ENCODE peak calls at places on chromosomes 6 and 20, in nine cellular contexts. M is GM20000; A is PC-3; F is activated CD8-positive, alpha-beta T cell treated with anti-CD3 and anti-CD28 coated beads for 36 hours; Y is RWPE1; G is psoas muscle; E is right atrium auricular region; K is CD4-positive, alpha-beta T cell; P is AG04450. X is an unnamed sample.

GRCh38 chr6:55239099-55239498 is 64.8 kb downstream of the HCRTR2 start:
- DNase-seq in M (no peak), A (peak), F (no peak), Y (no peak), G (no peak), E (no peak), K (no peak), P (no peak), X (no peak)

GRCh38 chr6:115612796-115613479 is 447.8 kb downstream of the FRK start:
- DNase-seq in M (no peak), A (no peak), F (no peak), Y (no peak), G (no peak), E (no peak), K (no peak), P (no peak), X (no peak)

GRCh38 chr20:61808497-61808896 is 257.2 kb downstream of the TAF4 start:
- DNase-seq in M (no peak), A (no peak), F (no peak), Y (no peak), G (no peak), E (no peak), K (no peak), P (no peak), X (no peak)

GRCh38 chr6:134584809-134585528 is 267.1 kb upstream of the SGK1 start:
- DNase-seq in M (no peak), A (no peak), F (no peak), Y (no peak), G (no peak), E (no peak), K (no peak), P (no peak), X (no peak)

GRCh38 chr20:22293886-22294285 is 290.5 kb downstream of the FOXA2 start:
- DNase-seq in M (no peak), A (no peak), F (no peak), Y (no peak), G (no peak), E (no peak), K (no peak), P (no peak), X (no peak)

GRCh38 chr20:38043512-38044300 is 10.2 kb downstream of the RPRD1B start:
- DNase-seq in M (no peak), A (peak), F (peak), Y (peak), G (peak), E (no peak), K (no peak), P (no peak), X (no peak)

GRCh38 chr6:82248233-82248735 is 740 bp upstream of the IBTK start:
- DNase-seq in M (peak), A (peak), F (peak), Y (peak), G (no peak), E (no peak), K (no peak), P (no peak), X (peak)

GRCh38 chr6:158645064-158646022 is 800 bp upstream of the DYNLT1 start:
- DNase-seq in M (no peak), A (peak), F (peak), Y (no peak), G (no peak), E (no peak), K (no peak), P (no peak), X (no peak)

GRCh38 chr6:5158191-5158590 is 73.0 kb downstream of the PPP1R3G start:
- DNase-seq in M (no peak), A (no peak), F (no peak), Y (no peak), G (no peak), E (no peak), K (no peak), P (no peak), X (no peak)

GRCh38 chr6:17281100-17281496 is at the start of gene RBM24:
- DNase-seq in M (peak), A (peak), F (peak), Y (peak), G (peak), E (no peak), K (no peak), P (peak), X (peak)

GRCh38 chr6:19836799-19837510 is at the start of gene ID4:
- DNase-seq in M (no peak), A (peak), F (no peak), Y (no peak), G (peak), E (peak), K (no peak), P (peak), X (no peak)

GRCh38 chr6:166572370-166573261 is 13.9 kb downstream of the RAMACL start:
- DNase-seq in M (no peak), A (peak), F (no peak), Y (no peak), G (no peak), E (peak), K (no peak), P (peak), X (no peak)

GRCh38 chr6:143965503-143966171 is 42.4 kb downstream of the PLAGL1 start:
- DNase-seq in M (no peak), A (peak), F (no peak), Y (no peak), G (no peak), E (no peak), K (no peak), P (no peak), X (no peak)

GRCh38 chr6:56756219-56756789 is 113.6 kb upstream of the DST start:
- DNase-seq in M (no peak), A (peak), F (no peak), Y (no peak), G (no peak), E (no peak), K (no peak), P (no peak), X (no peak)

GRCh38 chr6:128111096-128111495 is 210.2 kb upstream of the THEMIS start:
- DNase-seq in M (no peak), A (no peak), F (no peak), Y (no peak), G (no peak), E (no peak), K (no peak), P (no peak), X (no peak)

GRCh38 chr6:723540-723939 is 30.6 kb upstream of the EXOC2 start:
- DNase-seq in M (no peak), A (no peak), F (no peak), Y (no peak), G (no peak), E (no peak), K (no peak), P (no peak), X (no peak)

GRCh38 chr6:41940759-41941279 is 789 bp downstream of the CCND3 start:
- DNase-seq in M (peak), A (peak), F (peak), Y (peak), G (peak), E (peak), K (peak), P (no peak), X (peak)

GRCh38 chr6:116557863-116558262 is 4.3 kb downstream of the CALHM4 start:
- DNase-seq in M (no peak), A (peak), F (no peak), Y (peak), G (no peak), E (no peak), K (no peak), P (peak), X (no peak)

GRCh38 chr6:12132351-12133222 is 120.5 kb downstream of the HIVEP1 start:
- DNase-seq in M (no peak), A (peak), F (no peak), Y (no peak), G (no peak), E (no peak), K (no peak), P (no peak), X (no peak)

GRCh38 chr6:41937881-41938574 is 3.6 kb downstream of the CCND3 start:
- DNase-seq in M (no peak), A (no peak), F (peak), Y (no peak), G (no peak), E (no peak), K (peak), P (no peak), X (no peak)

GRCh38 chr6:26550250-26550993 is 12.3 kb downstream of the HMGN4 start:
- DNase-seq in M (peak), A (peak), F (peak), Y (peak), G (peak), E (no peak), K (no peak), P (no peak), X (peak)

GRCh38 chr6:37068523-37069270 is 63.2 kb downstream of the FGD2 start:
- DNase-seq in M (no peak), A (no peak), F (no peak), Y (no peak), G (peak), E (no peak), K (no peak), P (no peak), X (no peak)

GRCh38 chr6:27517928-27518787 is 45.3 kb upstream of the ZNF184 start:
- DNase-seq in M (no peak), A (peak), F (peak), Y (no peak), G (no peak), E (no peak), K (no peak), P (no peak), X (no peak)

GRCh38 chr6:103177800-103178199 is 1681.9 kb downstream of the HACE1 start:
- DNase-seq in M (no peak), A (no peak), F (no peak), Y (no peak), G (no peak), E (no peak), K (no peak), P (no peak), X (no peak)

GRCh38 chr6:88864347-88865057 is 98.9 kb downstream of the RNGTT start:
- DNase-seq in M (no peak), A (no peak), F (no peak), Y (no peak), G (no peak), E (no peak), K (no peak), P (no peak), X (no peak)

GRCh38 chr6:156657311-156657710 is 119.9 kb upstream of the ARID1B start:
- DNase-seq in M (no peak), A (no peak), F (no peak), Y (no peak), G (no peak), E (no peak), K (no peak), P (no peak), X (no peak)

GRCh38 chr6:33018904-33019303 is 9.5 kb upstream of the HLA-DOA start:
- DNase-seq in M (peak), A (no peak), F (peak), Y (no peak), G (no peak), E (peak), K (peak), P (no peak), X (peak)

GRCh38 chr20:39116020-39116419 is 153.9 kb downstream of the DHX35 start:
- DNase-seq in M (no peak), A (no peak), F (no peak), Y (no peak), G (no peak), E (no peak), K (no peak), P (no peak), X (no peak)

GRCh38 chr20:54227241-54227640 is 19.4 kb downstream of the PFDN4 start:
- DNase-seq in M (no peak), A (no peak), F (no peak), Y (no peak), G (no peak), E (no peak), K (no peak), P (no peak), X (no peak)

GRCh38 chr20:38924718-38925117 is 1.5 kb upstream of the FAM83D start:
- DNase-seq in M (no peak), A (no peak), F (no peak), Y (no peak), G (no peak), E (no peak), K (no peak), P (no peak), X (no peak)

GRCh38 chr20:22576273-22576672 is 8.1 kb downstream of the FOXA2 start:
- DNase-seq in M (no peak), A (no peak), F (no peak), Y (no peak), G (no peak), E (no peak), K (no peak), P (no peak), X (no peak)

GRCh38 chr20:24136659-24137246 is 148.2 kb upstream of the GGTLC1 start:
- DNase-seq in M (no peak), A (no peak), F (no peak), Y (no peak), G (no peak), E (no peak), K (no peak), P (no peak), X (no peak)

GRCh38 chr6:44258921-44259320 is 1.6 kb upstream of the SLC35B2 start:
- DNase-seq in M (no peak), A (no peak), F (no peak), Y (no peak), G (no peak), E (no peak), K (no peak), P (no peak), X (no peak)

GRCh38 chr20:44698351-44698750 is 16.8 kb upstream of the CCN5 start:
- DNase-seq in M (no peak), A (no peak), F (no peak), Y (no peak), G (no peak), E (no peak), K (no peak), P (no peak), X (no peak)

GRCh38 chr6:7636151-7636550 is 46.2 kb downstream of the SNRNP48 start:
- DNase-seq in M (no peak), A (peak), F (no peak), Y (no peak), G (no peak), E (no peak), K (no peak), P (no peak), X (no peak)

GRCh38 chr6:89799111-89799510 is 20.5 kb downstream of the MDN1 start:
- DNase-seq in M (no peak), A (no peak), F (no peak), Y (no peak), G (no peak), E (no peak), K (no peak), P (no peak), X (no peak)

DNA sequence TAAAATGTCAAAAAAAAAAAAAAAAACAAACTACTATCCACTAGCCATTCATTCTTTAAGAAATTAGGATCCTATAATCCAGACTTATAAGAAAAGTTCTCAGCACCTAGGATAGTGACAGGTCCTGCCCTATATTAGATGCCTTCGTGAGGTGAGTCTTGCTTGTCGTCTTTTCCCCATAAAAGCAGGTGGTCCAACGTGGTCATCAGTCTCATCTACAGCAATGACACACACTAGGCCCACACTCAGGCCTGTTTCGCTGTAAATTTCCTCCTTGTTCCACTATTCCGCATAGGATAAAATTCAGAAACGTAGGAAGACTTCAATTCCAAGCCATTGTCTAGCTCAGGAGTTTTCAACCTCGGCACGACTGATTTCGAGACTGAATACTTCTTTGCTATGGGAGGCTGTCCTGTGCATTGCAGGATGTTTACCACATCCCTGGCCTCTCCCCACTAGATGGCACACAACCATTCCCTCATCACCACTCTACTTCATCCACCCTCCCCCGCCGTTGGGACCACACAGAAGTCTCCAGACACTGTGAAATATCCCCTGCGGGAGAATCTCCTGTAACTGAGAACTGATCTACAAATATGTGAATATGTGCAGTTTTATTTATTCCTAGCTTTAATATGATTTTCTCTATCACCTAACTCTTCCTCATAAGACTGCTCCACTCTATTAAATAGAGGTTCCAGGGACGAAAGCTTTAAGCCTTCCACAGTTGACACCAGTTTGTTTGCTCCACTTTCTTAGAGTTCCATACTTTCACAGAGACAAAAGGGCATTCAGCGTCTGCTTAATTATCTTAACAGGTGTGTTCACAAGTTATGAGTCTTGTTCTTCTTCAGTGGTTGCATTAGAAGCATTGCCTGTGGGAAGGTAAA is 346.3 kb downstream of the BMP2 start:
- DNase-seq in M (no peak), A (peak), F (peak), Y (peak), G (peak), E (no peak), K (no peak), P (no peak), X (no peak)
- TF ChIP-seq CTCF in M (no peak), A (peak), F (no peak), Y (peak), G (peak), E (peak), K (no peak), P (peak), X (no peak)

GRCh38 chr6:122726649-122727048 is 52.9 kb upstream of the FABP7 start:
- DNase-seq in M (no peak), A (peak), F (no peak), Y (no peak), G (no peak), E (no peak), K (no peak), P (no peak), X (no peak)
- TF ChIP-seq CTCF in M (peak), A (peak), F (peak), Y (no peak), G (peak), E (peak), K (peak), P (peak), X (peak)

GRCh38 chr6:34246563-34247391 is 2.0 kb downstream of the SMIM29 start:
- DNase-seq in M (peak), A (peak), F (peak), Y (no peak), G (no peak), E (no peak), K (peak), P (no peak), X (peak)
- TF ChIP-seq CTCF in M (peak), A (peak), F (peak), Y (peak), G (peak), E (peak), K (peak), P (peak), X (peak)

GRCh38 chr20:52105573-52106422 is 85.8 kb downstream of the ZFP64 start:
- DNase-seq in M (peak), A (peak), F (peak), Y (peak), G (no peak), E (no peak), K (no peak), P (no peak), X (peak)
- TF ChIP-seq CTCF in M (peak), A (peak), F (peak), Y (peak), G (no peak), E (no peak), K (no peak), P (peak), X (no peak)

DNA sequence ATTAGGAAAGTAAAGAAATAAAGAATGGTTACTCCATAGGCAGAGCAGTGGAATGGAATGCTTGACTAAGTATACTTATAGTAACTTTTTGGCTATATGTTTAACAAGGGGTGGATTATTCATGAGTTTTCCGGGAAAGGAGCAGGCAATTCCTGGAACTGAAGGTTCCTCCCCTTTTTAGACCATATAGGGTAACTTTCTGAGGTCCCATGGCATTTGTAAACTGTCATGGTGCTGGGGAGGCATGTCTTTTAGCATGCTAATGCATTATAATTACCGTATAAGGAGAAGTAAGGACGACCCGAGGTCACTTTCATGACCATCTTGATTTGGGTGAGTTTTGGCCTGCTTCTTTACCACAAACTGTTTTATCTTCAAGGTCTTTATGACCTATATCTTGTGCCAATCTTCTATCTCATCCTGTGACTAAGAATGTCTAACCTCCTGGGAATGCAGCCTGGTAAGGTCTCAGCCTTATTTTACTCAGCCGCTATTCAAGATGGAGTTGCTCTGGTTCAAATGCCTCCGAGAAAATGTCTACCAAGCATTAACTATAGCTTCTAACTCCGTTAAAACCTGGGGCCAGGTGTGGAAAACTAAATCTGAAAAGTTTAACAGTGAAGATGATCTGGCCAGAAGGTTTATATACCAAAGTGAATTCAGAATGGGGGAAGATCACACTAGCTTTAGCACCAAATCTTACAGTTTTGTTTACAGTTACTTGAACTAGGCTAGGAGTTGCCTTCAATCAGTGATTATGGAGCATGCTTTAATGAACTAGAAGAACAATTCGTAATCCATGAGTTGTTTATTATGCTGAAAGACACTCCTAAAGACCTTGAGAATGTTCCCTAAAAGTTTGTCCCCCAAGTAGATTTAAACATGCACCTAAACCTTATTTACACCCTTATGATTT is 80.0 kb upstream of the TOP1 start:
- DNase-seq in M (no peak), A (peak), F (no peak), Y (no peak), G (no peak), E (no peak), K (no peak), P (no peak), X (no peak)
- TF ChIP-seq CTCF in M (no peak), A (no peak), F (no peak), Y (no peak), G (no peak), E (no peak), K (no peak), P (no peak), X (no peak)

DNA sequence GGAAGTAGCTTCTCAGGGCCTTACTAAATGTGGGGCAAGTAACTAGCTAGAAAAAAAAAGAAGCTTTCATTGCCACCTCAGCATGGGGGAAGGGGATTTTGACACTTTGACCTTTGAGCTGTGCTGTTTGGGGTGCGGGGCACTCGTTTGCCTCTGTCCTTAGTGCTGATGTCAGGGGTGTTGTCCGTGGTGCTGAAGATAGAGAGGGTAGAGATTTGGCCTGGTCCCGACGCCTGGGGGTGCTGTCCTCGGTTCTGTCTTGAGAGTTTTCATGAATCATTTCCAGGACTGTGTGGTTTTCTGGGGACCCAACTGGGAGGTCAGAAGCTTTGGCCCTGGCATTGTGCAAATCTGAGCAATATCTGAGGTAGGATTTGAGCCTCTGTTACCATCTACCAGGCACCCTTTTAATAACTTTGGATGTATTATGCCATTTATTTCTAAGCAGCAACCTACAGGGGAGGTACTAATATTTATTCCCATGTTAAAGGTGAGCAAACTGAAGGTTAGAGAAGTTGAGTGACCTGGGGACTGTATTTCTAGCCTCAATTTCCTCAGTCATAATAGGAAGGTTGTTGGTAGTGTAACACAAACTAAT is 78.0 kb downstream of the DLGAP4 start:
- DNase-seq in M (peak), A (peak), F (peak), Y (peak), G (no peak), E (no peak), K (no peak), P (no peak), X (peak)
- TF ChIP-seq CTCF in M (no peak), A (peak), F (no peak), Y (no peak), G (no peak), E (no peak), K (no peak), P (peak), X (no peak)